ENCODE peak calls at places on chromosomes 4 and X, in six cellular contexts. D is foreskin fibroblast, O is A549, B is astrocyte of the cerebellum, Z is cardiac fibroblast, W is GM23338. H is an unnamed sample.

GRCh38 chr4:165381821-165382373 is 3.1 kb downstream of the CPE start:
- DNase-seq in D (no peak), O (no peak), B (no peak), Z (no peak), W (no peak), H (no peak)

GRCh38 chr4:47085661-47086060 is 54.3 kb downstream of the GABRB1 start:
- DNase-seq in D (no peak), O (no peak), B (no peak), Z (no peak), W (no peak), H (no peak)

GRCh38 chr4:2432991-2433530 is 14.3 kb downstream of the CFAP99 start:
- DNase-seq in D (peak; percentile 79), O (no peak), B (no peak), Z (peak; percentile 60), W (no peak), H (no peak)

GRCh38 chrX:69277961-69278795 is 112.9 kb upstream of the PJA1 start:
- DNase-seq in D (no peak), O (no peak), B (no peak), Z (no peak), W (peak; percentile 66), H (no peak)

GRCh38 chr4:44493924-44494323 is 45.3 kb upstream of the KCTD8 start:
- DNase-seq in D (peak; percentile 3), O (peak; percentile 17), B (no peak), Z (peak; percentile 18), W (peak; percentile 71), H (no peak)

GRCh38 chr4:164615964-164616363 is 138.0 kb upstream of the SMIM31 start:
- DNase-seq in D (no peak), O (no peak), B (no peak), Z (no peak), W (no peak), H (no peak)

GRCh38 chr4:11505225-11505971 is 76.7 kb upstream of the HS3ST1 start:
- DNase-seq in D (no peak), O (peak; percentile 41), B (peak; percentile 42), Z (peak; percentile 21), W (no peak), H (no peak)

GRCh38 chr4:35710343-35710742 is 534.0 kb downstream of the ARAP2 start:
- DNase-seq in D (no peak), O (no peak), B (no peak), Z (no peak), W (no peak), H (no peak)

GRCh38 chr4:2823301-2823670 is 20.4 kb upstream of the ADD1 start:
- DNase-seq in D (no peak), O (no peak), B (no peak), Z (no peak), W (no peak), H (no peak)

GRCh38 chrX:26613951-26614350 is 398.0 kb downstream of the MAGEB5 start:
- DNase-seq in D (no peak), O (no peak), B (no peak), Z (no peak), W (no peak), H (no peak)

GRCh38 chrX:154012336-154012991 is 7.2 kb downstream of the IRAK1 start:
- DNase-seq in D (no peak), O (no peak), B (no peak), Z (peak; percentile 29), W (peak; percentile 18), H (no peak)

GRCh38 chrX:80432863-80433262 is 12.6 kb downstream of the TENT5D start:
- DNase-seq in D (no peak), O (no peak), B (no peak), Z (peak; percentile 44), W (no peak), H (no peak)

GRCh38 chr4:123299212-123299651 is 97.4 kb upstream of the SPRY1 start:
- DNase-seq in D (peak; percentile 80), O (no peak), B (peak; percentile 34), Z (peak; percentile 87), W (no peak), H (peak; percentile 46)

GRCh38 chr4:113452868-113453620 is 308.5 kb downstream of the CAMK2D start:
- DNase-seq in D (peak; percentile 53), O (peak; percentile 31), B (peak; percentile 68), Z (peak; percentile 94), W (peak; percentile 92), H (no peak)

GRCh38 chr4:33709247-33709646 is 2535.1 kb downstream of the ARAP2 start:
- DNase-seq in D (peak; percentile 83), O (no peak), B (peak; percentile 71), Z (peak; percentile 69), W (no peak), H (peak; percentile 37)

GRCh38 chr4:94595880-94596483 is 144.2 kb downstream of the PDLIM5 start:
- DNase-seq in D (peak; percentile 67), O (peak; percentile 66), B (peak; percentile 65), Z (peak; percentile 79), W (peak; percentile 65), H (no peak)

GRCh38 chrX:147912093-147912801 is 528 bp downstream of the FMR1 start:
- DNase-seq in D (peak; percentile 57), O (peak; percentile 31), B (no peak), Z (peak; percentile 40), W (peak; percentile 49), H (no peak)

GRCh38 chr4:163494360-163495241 is at the start of gene TMA16:
- DNase-seq in D (peak; percentile 96), O (peak; percentile 95), B (peak; percentile 92), Z (peak; percentile 96), W (peak; percentile 97), H (peak; percentile 68)

GRCh38 chr4:150582881-150583286 is 933 bp downstream of the MAB21L2 start:
- DNase-seq in D (no peak), O (no peak), B (no peak), Z (peak; percentile 21), W (peak; percentile 69), H (no peak)

GRCh38 chr4:156896536-156896935 is 75.1 kb downstream of the PDGFC start:
- DNase-seq in D (no peak), O (no peak), B (no peak), Z (peak; percentile 13), W (no peak), H (no peak)

GRCh38 chr4:31411606-31412005 is 691.4 kb downstream of the PCDH7 start:
- DNase-seq in D (no peak), O (peak; percentile 10), B (no peak), Z (no peak), W (no peak), H (no peak)

GRCh38 chr4:166014411-166014810 is 141.4 kb downstream of the TLL1 start:
- DNase-seq in D (no peak), O (peak; percentile 13), B (no peak), Z (no peak), W (no peak), H (no peak)

GRCh38 chr4:8538703-8539567 is 41.3 kb upstream of the GPR78 start:
- DNase-seq in D (peak; percentile 63), O (peak; percentile 57), B (no peak), Z (no peak), W (no peak), H (no peak)

DNA sequence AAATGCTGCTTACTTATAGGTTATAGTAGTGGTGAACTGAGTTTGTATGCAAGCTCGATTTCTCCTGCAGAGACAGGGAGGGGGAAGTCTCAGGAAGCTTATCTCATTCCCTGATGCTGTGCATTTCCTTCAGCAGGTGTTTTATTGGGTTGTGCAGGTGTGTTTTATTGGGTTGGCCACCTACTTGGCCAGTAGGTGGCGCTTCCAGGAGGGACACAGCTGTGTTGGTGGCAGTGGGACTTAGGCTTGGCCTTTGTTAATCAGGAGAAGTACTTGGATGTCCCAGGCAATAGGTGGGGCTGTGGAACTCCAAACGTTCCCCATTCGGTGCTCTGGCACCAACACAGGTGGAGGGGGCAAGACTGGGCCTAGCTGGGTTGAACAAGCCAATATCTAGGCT is 196.0 kb upstream of the DCAF8L1 start:
- DNase-seq in D (no peak), O (peak; percentile 2), B (no peak), Z (no peak), W (peak; percentile 68), H (no peak)
- TF ChIP-seq CTCF in D (no peak), O (no peak), B (peak; percentile 18), Z (peak; percentile 9), W (peak; percentile 80), H (no peak)

DNA sequence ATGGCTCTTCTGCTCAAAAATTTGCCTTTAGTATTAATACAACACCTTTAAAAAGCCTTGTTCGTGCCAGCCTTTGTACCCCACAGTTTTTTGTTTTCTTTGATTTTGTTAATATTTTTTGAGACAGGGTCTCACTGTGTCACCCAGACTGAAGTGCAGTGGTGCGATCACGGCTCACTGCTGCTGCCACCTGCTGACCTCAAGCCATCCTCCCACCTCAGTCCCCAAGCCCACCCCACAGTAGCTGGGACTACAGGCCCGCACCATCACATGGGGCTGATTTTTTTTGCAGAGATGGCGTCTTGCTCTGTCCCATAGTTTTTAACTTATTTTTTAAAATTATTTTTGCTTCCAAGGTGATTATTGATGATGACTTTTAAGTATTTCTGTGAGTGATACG is 134.0 kb downstream of the HTR2C start:
- DNase-seq in D (no peak), O (peak; percentile 2), B (no peak), Z (no peak), W (peak; percentile 13), H (no peak)
- TF ChIP-seq CTCF in D (peak; percentile 8), O (peak; percentile 22), B (peak; percentile 27), Z (peak; percentile 9), W (peak; percentile 63), H (no peak)

DNA sequence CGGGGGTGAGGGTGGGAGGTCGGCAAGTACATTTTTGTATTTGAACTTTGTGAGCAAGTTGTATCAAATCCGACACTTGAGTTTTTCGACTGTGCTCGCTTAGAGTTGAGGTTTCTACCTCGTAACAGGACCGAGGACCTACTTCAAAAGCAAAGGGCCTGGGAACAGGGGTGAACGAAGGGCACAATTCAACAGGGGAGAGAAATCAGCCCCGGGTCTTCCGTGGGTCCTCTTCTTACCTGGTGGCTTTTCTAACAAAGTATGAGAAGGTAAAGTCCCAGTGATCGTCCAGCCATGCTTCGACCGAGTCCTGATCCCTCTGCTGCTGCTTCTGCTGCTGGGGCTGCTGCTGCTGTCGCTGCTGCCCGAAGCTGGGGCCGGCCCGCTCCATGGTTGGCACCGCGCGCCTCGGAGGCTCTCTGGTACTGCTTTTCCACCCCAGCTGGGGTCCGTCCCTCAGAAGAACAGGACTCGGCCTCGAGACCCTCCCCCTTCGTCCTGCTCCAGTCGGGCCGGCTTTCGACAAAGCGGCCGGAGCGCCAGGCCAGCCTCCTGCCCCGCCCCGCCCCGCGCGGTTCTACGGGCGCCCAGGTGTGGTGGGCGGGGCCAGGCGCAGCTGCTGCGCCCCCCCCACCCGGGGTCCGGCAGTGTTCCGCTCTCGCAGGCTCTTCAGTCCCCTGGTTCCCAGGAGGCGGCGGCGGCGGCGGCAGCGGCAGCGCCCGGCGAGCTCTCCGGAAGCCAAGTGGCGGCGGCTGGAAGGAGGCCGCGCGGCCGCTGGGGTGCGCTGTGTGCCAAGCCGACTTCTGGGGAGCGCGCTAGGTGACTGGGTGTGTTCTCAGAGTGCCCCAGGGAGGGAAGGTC is at the start of gene PDE5A:
- DNase-seq in D (peak; percentile 93), O (peak; percentile 70), B (peak; percentile 54), Z (peak; percentile 73), W (peak; percentile 95), H (no peak)
- TF ChIP-seq CTCF in D (peak; percentile 65), O (peak; percentile 64), B (peak; percentile 62), Z (peak; percentile 68), W (peak; percentile 83), H (peak; percentile 88)

GRCh38 chrX:1060562-1060960 is 151.9 kb downstream of the CRLF2 start:
- DNase-seq in D (no peak), O (no peak), B (no peak), Z (no peak), W (no peak), H (no peak)

GRCh38 chrX:1059576-1060561 is 152.6 kb downstream of the CRLF2 start:
- DNase-seq in D (no peak), O (no peak), B (no peak), Z (no peak), W (no peak), H (no peak)

GRCh38 chrX:1062351-1062750 is 150.1 kb downstream of the CRLF2 start:
- DNase-seq in D (no peak), O (no peak), B (no peak), Z (no peak), W (no peak), H (no peak)
- TF ChIP-seq CTCF in D (no peak), O (no peak), B (no peak), Z (no peak), W (no peak), H (no peak)